ENCODE peak calls at places on chromosomes 3 and 15, in seven cellular contexts. X is progenitor cell of endocrine pancreas, H is Calu3, C is AG09309, F is bronchial epithelial cell, N is astrocyte of the spinal cord, M is H9. T is an unnamed sample.

GRCh38 chr15:101489633-101490407 is at the start of gene PCSK6:
- DNase-seq in X (no peak), H (peak; percentile 53), C (no peak), F (no peak), N (no peak), M (peak; percentile 50), T (peak; percentile 28)

GRCh38 chr3:97872209-97873042 is 50.6 kb downstream of the CRYBG3 start:
- DNase-seq in X (no peak), H (no peak), C (peak; percentile 92), F (peak; percentile 98), N (peak; percentile 95), M (no peak), T (peak; percentile 83)

GRCh38 chr3:38998086-38998485 is 53.7 kb downstream of the SCN11A start:
- DNase-seq in X (no peak), H (no peak), C (no peak), F (no peak), N (no peak), M (no peak), T (no peak)

GRCh38 chr15:100633763-100634075 is 31.3 kb downstream of the ASB7 start:
- DNase-seq in X (no peak), H (no peak), C (no peak), F (no peak), N (no peak), M (no peak), T (no peak)

GRCh38 chr3:185270262-185270955 is 16.6 kb upstream of the EHHADH start:
- DNase-seq in X (no peak), H (peak; percentile 69), C (no peak), F (peak; percentile 39), N (peak; percentile 26), M (peak; percentile 56), T (peak; percentile 41)

GRCh38 chr3:141115752-141116541 is 64.8 kb downstream of the SPSB4 start:
- DNase-seq in X (no peak), H (no peak), C (no peak), F (no peak), N (no peak), M (peak; percentile 6), T (peak; percentile 4)

GRCh38 chr15:93028632-93029612 is 60.1 kb downstream of the RGMA start:
- DNase-seq in X (no peak), H (no peak), C (peak; percentile 96), F (peak; percentile 94), N (peak; percentile 87), M (no peak), T (peak; percentile 98)

GRCh38 chr3:53709856-53710674 is 136.2 kb downstream of the CHDH start:
- DNase-seq in X (peak; percentile 73), H (peak; percentile 80), C (no peak), F (peak; percentile 52), N (peak; percentile 69), M (peak; percentile 90), T (peak; percentile 67)

GRCh38 chr15:80405970-80406369 is 1.8 kb downstream of the ARNT2 start:
- DNase-seq in X (no peak), H (no peak), C (no peak), F (no peak), N (no peak), M (no peak), T (no peak)

GRCh38 chr15:85545185-85545584 is 164.8 kb downstream of the AKAP13 start:
- DNase-seq in X (no peak), H (no peak), C (no peak), F (no peak), N (no peak), M (no peak), T (peak; percentile 38)

GRCh38 chr3:42739401-42740158 is 33.5 kb downstream of the CCDC13 start:
- DNase-seq in X (no peak), H (no peak), C (no peak), F (no peak), N (no peak), M (peak; percentile 25), T (no peak)

GRCh38 chr15:88688394-88688933 is 49.6 kb downstream of the ISG20 start:
- DNase-seq in X (no peak), H (no peak), C (no peak), F (no peak), N (no peak), M (no peak), T (no peak)

GRCh38 chr3:132652640-132653270 is 6.9 kb downstream of the ACAD11 start:
- DNase-seq in X (no peak), H (no peak), C (no peak), F (no peak), N (no peak), M (no peak), T (no peak)

GRCh38 chr3:152320201-152320617 is 51.5 kb downstream of the MBNL1 start:
- DNase-seq in X (no peak), H (no peak), C (no peak), F (no peak), N (no peak), M (no peak), T (no peak)

GRCh38 chr15:79060175-79060574 is 30.4 kb downstream of the RASGRF1 start:
- DNase-seq in X (no peak), H (no peak), C (no peak), F (no peak), N (no peak), M (no peak), T (no peak)

GRCh38 chr15:28986108-28986507 is 100.3 kb downstream of the APBA2 start:
- DNase-seq in X (no peak), H (no peak), C (no peak), F (no peak), N (no peak), M (no peak), T (no peak)

GRCh38 chr15:25465835-25466234 is 27.0 kb upstream of the UBE3A start:
- DNase-seq in X (no peak), H (no peak), C (no peak), F (peak; percentile 10), N (no peak), M (no peak), T (peak; percentile 19)

GRCh38 chr3:15426579-15427118 is 695 bp downstream of the METTL6 start:
- DNase-seq in X (no peak), H (no peak), C (no peak), F (no peak), N (no peak), M (no peak), T (no peak)

GRCh38 chr3:15427981-15428380 is 583 bp downstream of the EAF1 start:
- DNase-seq in X (no peak), H (no peak), C (no peak), F (no peak), N (no peak), M (no peak), T (no peak)

GRCh38 chr3:15429080-15429479 is 1.7 kb downstream of the EAF1 start:
- DNase-seq in X (no peak), H (no peak), C (no peak), F (no peak), N (no peak), M (no peak), T (no peak)

GRCh38 chr3:15428539-15428938 is 1.1 kb downstream of the EAF1 start:
- DNase-seq in X (no peak), H (no peak), C (peak; percentile 41), F (peak; percentile 95), N (peak; percentile 14), M (no peak), T (peak; percentile 38)

GRCh38 chr3:15427182-15427880 is at the start of the genes EAF1 and METTL6:
- DNase-seq in X (peak; percentile 48), H (peak; percentile 80), C (no peak), F (peak; percentile 55), N (peak; percentile 76), M (peak; percentile 79), T (peak; percentile 76)
- TF ChIP-seq CTCF in X (peak; percentile 43), H (peak; percentile 26), C (peak; percentile 32), F (peak; percentile 11), N (peak; percentile 11), M (peak; percentile 46), T (no peak)

GRCh38 chr3:134522541-134522940 is 36.7 kb downstream of the CEP63 start:
- DNase-seq in X (no peak), H (no peak), C (no peak), F (no peak), N (no peak), M (no peak), T (no peak)

GRCh38 chr3:134527538-134528186 is 41.8 kb downstream of the CEP63 start:
- DNase-seq in X (no peak), H (no peak), C (no peak), F (no peak), N (no peak), M (no peak), T (no peak)

GRCh38 chr3:134525293-134525692 is 39.4 kb downstream of the CEP63 start:
- DNase-seq in X (no peak), H (no peak), C (no peak), F (no peak), N (no peak), M (no peak), T (no peak)

GRCh38 chr3:134526319-134526718 is 40.5 kb downstream of the CEP63 start:
- DNase-seq in X (no peak), H (no peak), C (no peak), F (no peak), N (no peak), M (no peak), T (no peak)

GRCh38 chr3:134527037-134527436 is 41.2 kb downstream of the CEP63 start:
- DNase-seq in X (no peak), H (peak; percentile 38), C (no peak), F (peak; percentile 7), N (no peak), M (peak; percentile 67), T (peak; percentile 13)
- TF ChIP-seq CTCF in X (peak; percentile 43), H (peak; percentile 47), C (peak; percentile 23), F (peak; percentile 38), N (peak; percentile 29), M (peak; percentile 71), T (peak; percentile 18)

DNA sequence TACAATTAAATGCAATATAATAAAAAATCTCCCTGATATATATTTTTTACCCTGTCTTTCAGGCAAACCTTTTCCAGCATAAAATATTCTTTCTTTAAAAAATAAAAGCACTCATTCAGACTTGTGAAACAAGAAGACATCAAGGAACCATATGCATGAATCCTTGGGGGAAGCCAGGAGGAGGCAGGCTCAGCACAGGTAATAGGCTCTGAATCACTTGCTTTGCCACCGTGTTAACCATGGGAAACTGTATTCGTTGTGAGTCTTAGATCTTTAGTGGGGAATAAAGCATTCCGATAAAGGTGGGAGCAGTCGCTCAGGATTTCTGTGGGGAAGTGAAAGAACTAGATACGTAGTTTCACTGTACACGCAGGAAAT is 42.4 kb downstream of the FBN1 start:
- DNase-seq in X (no peak), H (no peak), C (no peak), F (no peak), N (peak; percentile 39), M (no peak), T (no peak)
- TF ChIP-seq CTCF in X (no peak), H (no peak), C (no peak), F (no peak), N (no peak), M (peak; percentile 39), T (no peak)

GRCh38 chr3:120642368-120642948 is 39.6 kb downstream of the HGD start:
- DNase-seq in X (no peak), H (no peak), C (peak; percentile 18), F (peak; percentile 10), N (peak; percentile 20), M (no peak), T (no peak)

GRCh38 chr3:120641696-120642246 is 40.3 kb downstream of the HGD start:
- DNase-seq in X (no peak), H (no peak), C (no peak), F (no peak), N (no peak), M (no peak), T (no peak)

GRCh38 chr3:120636790-120637401 is 40.8 kb downstream of the NDUFB4 start:
- DNase-seq in X (no peak), H (no peak), C (no peak), F (no peak), N (no peak), M (no peak), T (no peak)

GRCh38 chr3:120637836-120638559 is 41.9 kb downstream of the NDUFB4 start:
- DNase-seq in X (no peak), H (no peak), C (no peak), F (peak; percentile 5), N (no peak), M (no peak), T (peak; percentile 10)

GRCh38 chr3:120640231-120640630 is 41.8 kb downstream of the HGD start:
- DNase-seq in X (no peak), H (no peak), C (no peak), F (no peak), N (no peak), M (no peak), T (no peak)
- TF ChIP-seq CTCF in X (no peak), H (no peak), C (no peak), F (no peak), N (no peak), M (no peak), T (no peak)